ENCODE peak calls at places on chromosomes 7 and 10, in ten cellular contexts. U is NCI-H1105; B is AG09319; E is stimulated activated CD4-positive, alpha-beta T cell treated with anti-CD3 and anti-CD28 coated beads, Interleukin-15, amount 100 ng/mL, for 24 hours; M is activated naive CD4-positive, alpha-beta T cell treated with Interleukin-2 at 50 U/mL for 16 hours; A is hepatic stellate cell; W is stimulated activated CD8-positive, alpha-beta memory T cell treated with anti-CD3 and anti-CD28 coated beads, Interleukin-15, amount 100 ng/mL, for 48 hours; Y is substantia nigra; I is NCI-H69; F is vagina. V is an unnamed sample.

GRCh38 chr7:121531175-121532070 is 135.3 kb upstream of the FAM3C start:
- DNase-seq in U (no peak), M (no peak), E (no peak), W (no peak), F (no peak), Y (no peak), I (no peak), A (no peak), B (no peak), V (no peak)

GRCh38 chr7:132298782-132299181 is 277.5 kb downstream of the PLXNA4 start:
- DNase-seq in I (no peak), E (no peak), Y (no peak), A (peak; percentile 53), B (no peak), M (no peak), W (no peak), F (no peak), U (no peak), V (no peak)

GRCh38 chr7:70435634-70436033 is 696.3 kb upstream of the GALNT17 start:
- DNase-seq in M (no peak), B (no peak), E (no peak), I (no peak), F (no peak), A (no peak), Y (no peak), U (no peak), W (no peak), V (no peak)

GRCh38 chr7:18843979-18844378 is 273.5 kb downstream of the TWIST1 start:
- DNase-seq in M (no peak), Y (no peak), B (no peak), W (no peak), U (no peak), F (no peak), I (no peak), E (no peak), A (no peak), V (no peak)

GRCh38 chr10:123278445-123278844 is 124.2 kb downstream of the BUB3 start:
- DNase-seq in Y (no peak), B (no peak), A (no peak), U (no peak), E (no peak), F (no peak), I (no peak), M (no peak), W (no peak), V (no peak)

GRCh38 chr7:27921081-27921836 is 181.3 kb downstream of the TAX1BP1 start:
- DNase-seq in Y (no peak), M (no peak), E (peak; percentile 10), U (peak; percentile 76), I (peak; percentile 98), B (peak; percentile 85), F (no peak), A (peak; percentile 40), W (no peak), V (peak; percentile 76)

GRCh38 chr7:128454808-128455555 is 696 bp upstream of the HILPDA start:
- DNase-seq in A (no peak), F (no peak), E (no peak), M (no peak), W (no peak), U (no peak), B (peak; percentile 3), Y (no peak), I (peak; percentile 55), V (peak; percentile 37)

GRCh38 chr7:46229409-46229808 is 308.3 kb upstream of the IGFBP3 start:
- DNase-seq in M (no peak), W (no peak), A (peak; percentile 73), I (no peak), U (no peak), E (no peak), F (no peak), B (peak; percentile 40), Y (no peak), V (no peak)

GRCh38 chr10:33189373-33189772 is 145.1 kb downstream of the NRP1 start:
- DNase-seq in W (no peak), Y (no peak), A (no peak), I (no peak), M (no peak), F (no peak), E (no peak), U (no peak), B (no peak), V (no peak)

GRCh38 chr10:14486777-14487510 is 156.2 kb upstream of the FRMD4A start:
- DNase-seq in M (no peak), Y (no peak), W (no peak), B (no peak), F (peak; percentile 44), A (no peak), E (no peak), I (peak; percentile 75), U (peak; percentile 56), V (peak; percentile 35)

GRCh38 chr10:106582291-106582690 is 582.2 kb downstream of the SORCS1 start:
- DNase-seq in A (no peak), E (no peak), M (no peak), Y (peak; percentile 32), I (peak; percentile 50), U (no peak), W (no peak), F (no peak), B (no peak), V (no peak)

GRCh38 chr7:134599371-134599770 is 47.3 kb upstream of the BPGM start:
- DNase-seq in I (peak; percentile 66), F (no peak), A (no peak), B (no peak), E (no peak), U (no peak), M (no peak), Y (peak; percentile 14), W (no peak), V (no peak)

GRCh38 chr10:130254168-130255061 is 118.2 kb downstream of the GLRX3 start:
- DNase-seq in F (peak; percentile 42), A (no peak), E (no peak), B (no peak), M (no peak), I (no peak), Y (no peak), W (no peak), U (no peak), V (peak; percentile 32)

GRCh38 chr7:27066148-27066547 is 29.7 kb downstream of the HOXA1 start:
- DNase-seq in B (no peak), U (no peak), A (no peak), I (peak; percentile 30), E (no peak), Y (no peak), F (no peak), W (no peak), M (no peak), V (no peak)

GRCh38 chr7:74002474-74003017 is 25.4 kb upstream of the ELN start:
- DNase-seq in U (no peak), F (no peak), B (no peak), M (peak; percentile 16), A (peak; percentile 90), I (peak; percentile 20), W (peak; percentile 12), E (peak; percentile 27), Y (no peak), V (peak; percentile 73)

GRCh38 chr7:54769203-54769602 is 10.2 kb upstream of the SEC61G start:
- DNase-seq in W (no peak), U (no peak), Y (no peak), M (no peak), F (no peak), I (no peak), E (no peak), A (no peak), B (no peak), V (no peak)

GRCh38 chr7:747186-747585 is 20.1 kb upstream of the PRKAR1B start:
- DNase-seq in B (no peak), A (no peak), E (no peak), I (no peak), U (no peak), Y (no peak), F (no peak), W (no peak), M (no peak), V (no peak)

GRCh38 chr10:78868048-78868447 is 200.7 kb upstream of the ZMIZ1 start:
- DNase-seq in A (no peak), W (no peak), E (no peak), U (no peak), B (no peak), F (no peak), Y (no peak), M (no peak), I (no peak), V (no peak)

GRCh38 chr7:134707663-134708383 is 61.2 kb downstream of the BPGM start:
- DNase-seq in I (no peak), F (peak; percentile 5), W (no peak), B (no peak), M (no peak), A (no peak), Y (no peak), U (no peak), E (no peak), V (no peak)

GRCh38 chr10:96358851-96359540 is at the start of gene OPALIN:
- DNase-seq in I (no peak), U (no peak), B (no peak), A (no peak), W (no peak), M (no peak), Y (peak; percentile 20), E (no peak), F (no peak), V (no peak)

GRCh38 chr10:45154481-45154880 is 153.8 kb downstream of the ZNF22 start:
- DNase-seq in W (no peak), A (no peak), E (no peak), U (no peak), F (no peak), Y (no peak), I (no peak), M (no peak), B (no peak), V (no peak)